ENCODE peak calls at places on chromosome 16, in nine cellular contexts. Y, E, D, H, R, C, L, M and T are unnamed samples.
A peak's percentile ranks its signal among the peaks of the same experiment; 100 is the strongest.

GRCh38 chr16:4962716-4963115 is 4.6 kb downstream of the SEC14L5 start:
- DNase-seq in H (no peak), C (no peak), Y (no peak), R (no peak), L (no peak), E (no peak), M (no peak), D (no peak), T (no peak)

GRCh38 chr16:81697321-81697885 is 81.7 kb upstream of the PLCG2 start:
- DNase-seq in H (peak; percentile 46), C (no peak), Y (peak; percentile 56), L (no peak), R (peak; percentile 80), M (peak; percentile 46), E (peak; percentile 73), D (peak; percentile 70), T (peak; percentile 72)

GRCh38 chr16:86319871-86320270 is 190.5 kb upstream of the FOXF1 start:
- DNase-seq in E (no peak), Y (no peak), C (no peak), M (no peak), H (no peak), L (no peak), R (no peak), D (peak; percentile 64), T (no peak)

GRCh38 chr16:3580686-3581085 is 3.5 kb upstream of the NLRC3 start:
- DNase-seq in M (no peak), C (no peak), E (no peak), Y (no peak), L (no peak), D (peak; percentile 85), R (no peak), H (no peak), T (no peak)

GRCh38 chr16:14155572-14156213 is 84.6 kb downstream of the MRTFB start:
- DNase-seq in D (no peak), Y (no peak), H (no peak), R (no peak), L (no peak), M (no peak), C (no peak), E (no peak), T (no peak)

GRCh38 chr16:2149630-2150417 is 1.4 kb downstream of the RAB26 start:
- DNase-seq in D (peak; percentile 36), R (no peak), H (no peak), L (peak; percentile 69), Y (no peak), C (no peak), E (peak; percentile 41), M (no peak), T (no peak)

GRCh38 chr16:54673353-54673752 is 257.3 kb upstream of the IRX5 start:
- DNase-seq in Y (no peak), M (no peak), R (no peak), E (no peak), C (no peak), H (no peak), D (no peak), L (no peak), T (no peak)

GRCh38 chr16:35152067-35152627 is 1692.7 kb downstream of the TP53TG3F start:
- DNase-seq in H (no peak), D (no peak), Y (no peak), L (peak; percentile 35), M (peak; percentile 32), C (no peak), E (no peak), R (no peak), T (peak; percentile 61)

GRCh38 chr16:62068747-62069146 is 32.5 kb upstream of the CDH8 start:
- DNase-seq in C (no peak), L (no peak), D (no peak), H (no peak), Y (no peak), R (no peak), M (no peak), E (no peak), T (no peak)

GRCh38 chr16:35197656-35198055 is 1738.2 kb downstream of the TP53TG3F start:
- DNase-seq in H (no peak), R (no peak), M (no peak), L (peak; percentile 63), E (no peak), Y (no peak), D (no peak), C (no peak), T (peak; percentile 60)

GRCh38 chr16:24111903-24112302 is 144.2 kb upstream of the CACNG3 start:
- DNase-seq in C (no peak), H (no peak), E (no peak), R (no peak), L (no peak), M (no peak), Y (no peak), D (no peak), T (no peak)

GRCh38 chr16:84565669-84566495 is 52.0 kb downstream of the COTL1 start:
- DNase-seq in L (peak; percentile 37), H (no peak), R (no peak), D (no peak), C (no peak), M (no peak), Y (no peak), E (no peak), T (no peak)

DNA sequence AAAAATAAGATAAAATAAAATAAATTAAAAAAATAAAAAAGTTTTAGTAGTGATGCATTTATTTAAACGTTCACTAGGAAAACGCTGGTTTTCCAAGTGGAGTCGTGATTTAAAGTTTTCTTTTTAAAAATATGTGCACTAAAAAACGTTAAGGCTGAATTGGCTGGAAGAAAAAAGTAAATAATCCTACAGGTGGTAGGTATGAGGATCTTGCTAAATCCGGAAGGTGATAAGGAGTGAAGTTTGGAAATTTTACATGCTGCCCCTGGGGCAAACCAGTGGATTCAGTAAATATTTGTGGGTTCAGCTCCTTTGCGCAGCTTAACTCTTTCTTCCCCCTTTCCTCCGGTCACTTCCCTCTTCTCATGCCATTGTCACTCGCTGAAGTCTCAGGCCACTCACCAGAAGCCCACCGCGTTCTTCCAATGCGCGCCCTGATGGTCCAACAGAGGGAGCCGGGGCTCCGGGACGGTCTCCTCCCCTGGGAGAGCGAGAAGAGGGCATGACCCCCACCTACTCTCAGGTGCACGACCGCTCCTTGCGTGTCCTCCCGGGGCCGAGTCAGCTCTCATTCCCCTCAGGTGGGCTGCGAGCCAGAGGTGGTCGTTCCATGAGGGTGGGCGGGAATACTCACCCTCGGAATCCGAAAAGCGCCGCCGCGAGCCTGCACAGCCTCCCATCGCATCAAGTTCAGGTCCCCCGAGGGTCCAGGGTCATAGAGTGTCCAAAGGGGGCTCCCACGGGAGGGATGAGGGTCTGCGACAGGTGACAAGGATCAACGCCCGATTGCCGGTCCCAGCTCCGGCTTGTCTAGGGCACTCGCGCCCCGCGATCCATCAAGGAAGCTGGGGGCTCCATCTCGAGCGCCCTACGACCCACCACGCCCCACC is 549 bp downstream of the CLN3 start:
- DNase-seq in H (no peak), E (peak; percentile 55), D (peak; percentile 52), M (peak; percentile 95), Y (peak; percentile 58), R (peak; percentile 70), L (peak; percentile 90), C (no peak), T (no peak)
- TF ChIP-seq CTCF in H (no peak), E (peak; percentile 34), D (peak; percentile 36), M (no peak), Y (no peak), R (no peak), L (no peak), C (peak; percentile 57), T (peak; percentile 73)

GRCh38 chr16:56425439-56425832 is at the start of gene AMFR:
- DNase-seq in R (peak; percentile 81), M (peak; percentile 57), E (peak; percentile 79), D (peak; percentile 96), Y (peak; percentile 72), H (peak; percentile 67), L (peak; percentile 93), C (peak; percentile 28), T (no peak)
- TF ChIP-seq CTCF in R (peak; percentile 76), M (no peak), E (peak; percentile 97), D (peak; percentile 0), Y (peak; percentile 85), H (peak; percentile 45), L (peak; percentile 45), C (no peak), T (peak; percentile 67)

GRCh38 chr16:8694795-8695194 is 20.4 kb downstream of the ABAT start:
- DNase-seq in H (no peak), C (no peak), E (no peak), L (peak; percentile 49), Y (no peak), R (no peak), M (no peak), D (no peak), T (no peak)
- TF ChIP-seq CTCF in H (no peak), C (no peak), E (no peak), L (no peak), Y (no peak), R (no peak), M (no peak), D (no peak), T (no peak)

GRCh38 chr16:70331091-70331490 is 15.6 kb upstream of the DDX19A start:
- DNase-seq in M (no peak), R (no peak), H (no peak), L (no peak), D (no peak), Y (no peak), E (no peak), C (no peak), T (no peak)

GRCh38 chr16:70331588-70332358 is 14.9 kb upstream of the DDX19A start:
- DNase-seq in Y (no peak), R (no peak), M (no peak), H (no peak), C (no peak), D (peak; percentile 39), E (no peak), L (no peak), T (no peak)
- TF ChIP-seq CTCF in Y (peak; percentile 16), R (no peak), M (peak; percentile 63), H (peak; percentile 19), C (peak; percentile 59), D (peak; percentile 57), E (peak; percentile 35), L (no peak), T (peak; percentile 77)

GRCh38 chr16:77376358-77376757 is 58.5 kb downstream of the ADAMTS18 start:
- DNase-seq in Y (no peak), M (no peak), R (no peak), C (no peak), D (no peak), E (no peak), L (no peak), H (no peak), T (no peak)
- TF ChIP-seq CTCF in Y (no peak), M (peak; percentile 35), R (no peak), C (peak; percentile 38), D (peak; percentile 41), E (no peak), L (no peak), H (no peak), T (peak; percentile 23)

DNA sequence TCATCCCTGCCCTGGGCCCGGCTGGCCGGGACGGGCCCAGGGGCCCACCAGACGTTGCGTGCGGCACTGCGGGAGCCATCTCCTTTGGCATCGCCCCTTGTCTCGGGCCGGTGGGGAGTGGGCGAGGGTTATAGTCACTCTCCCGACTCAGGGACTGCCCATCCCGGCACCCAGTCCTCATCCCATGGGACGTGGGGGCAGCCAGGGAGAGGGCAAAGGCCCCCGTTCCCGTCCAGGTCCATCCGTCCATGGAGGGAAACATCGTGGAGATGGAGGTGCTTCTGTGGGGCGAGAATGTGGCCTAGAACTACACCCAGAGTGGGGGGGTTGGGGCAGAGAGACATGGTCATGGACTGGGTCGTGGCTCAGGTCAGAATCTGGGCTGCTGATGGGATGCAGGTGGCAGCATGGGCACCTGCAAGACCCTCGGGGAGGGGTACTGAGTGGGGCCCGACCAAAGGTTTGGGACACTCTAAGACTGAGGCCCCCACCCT is 2.4 kb upstream of the WDR90 start:
- DNase-seq in D (no peak), M (no peak), H (no peak), C (no peak), L (no peak), Y (no peak), E (no peak), R (no peak), T (no peak)
- TF ChIP-seq CTCF in D (no peak), M (no peak), H (no peak), C (no peak), L (no peak), Y (no peak), E (no peak), R (no peak), T (no peak)